ENCODE peak calls at places on chromosome 11, in eight cellular contexts. N, W, U, C, V, L, S and E are unnamed samples.

GRCh38 chr11:76074178-76075112 is 131.9 kb downstream of the WNT11 start:
- DNase-seq in N (no peak), W (peak), U (no peak), C (no peak), V (no peak), L (no peak), S (no peak), E (peak)

GRCh38 chr11:129960216-129961214 is 42.1 kb downstream of the PRDM10 start:
- DNase-seq in N (no peak), W (peak), U (peak), C (peak), V (no peak), L (peak), S (no peak), E (peak)

GRCh38 chr11:65448074-65448417 is 25.4 kb downstream of the NEAT1 start:
- DNase-seq in N (no peak), W (peak), U (no peak), C (no peak), V (no peak), L (peak), S (no peak), E (no peak)

GRCh38 chr11:32326522-32326921 is 108.8 kb downstream of the WT1 start:
- DNase-seq in N (no peak), W (no peak), U (no peak), C (no peak), V (no peak), L (no peak), S (no peak), E (no peak)

GRCh38 chr11:17431139-17431538 is 42.7 kb upstream of the KCNJ11 start:
- DNase-seq in N (no peak), W (no peak), U (no peak), C (no peak), V (no peak), L (no peak), S (no peak), E (no peak)

GRCh38 chr11:11856638-11857037 is 14.9 kb downstream of the USP47 start:
- DNase-seq in N (peak), W (no peak), U (no peak), C (peak), V (no peak), L (no peak), S (no peak), E (no peak)

GRCh38 chr11:95925011-95925410 is 1.1 kb upstream of the MTMR2 start:
- DNase-seq in N (no peak), W (peak), U (no peak), C (no peak), V (no peak), L (no peak), S (no peak), E (no peak)

GRCh38 chr11:75507571-75507970 is 18.2 kb downstream of the GDPD5 start:
- DNase-seq in N (no peak), W (no peak), U (no peak), C (no peak), V (no peak), L (no peak), S (no peak), E (no peak)

GRCh38 chr11:63939351-63939920 is 634 bp downstream of the NAA40 start:
- DNase-seq in N (no peak), W (peak), U (no peak), C (no peak), V (no peak), L (peak), S (no peak), E (no peak)

GRCh38 chr11:135033545-135033944 is 621.5 kb upstream of the B3GAT1 start:
- DNase-seq in N (no peak), W (no peak), U (no peak), C (no peak), V (peak), L (no peak), S (no peak), E (no peak)

GRCh38 chr11:92024788-92025187 is 199.8 kb upstream of the FAT3 start:
- DNase-seq in N (no peak), W (no peak), U (no peak), C (no peak), V (no peak), L (no peak), S (no peak), E (no peak)

GRCh38 chr11:44096360-44097188 is 1.1 kb downstream of the EXT2 start:
- DNase-seq in N (no peak), W (peak), U (no peak), C (no peak), V (no peak), L (peak), S (no peak), E (peak)

GRCh38 chr11:32435511-32435946 is at the start of gene WT1:
- DNase-seq in N (no peak), W (no peak), U (peak), C (no peak), V (no peak), L (no peak), S (no peak), E (no peak)

GRCh38 chr11:68120212-68121066 is 749 bp downstream of the CHKA start:
- DNase-seq in N (peak), W (peak), U (peak), C (peak), V (peak), L (peak), S (no peak), E (no peak)

GRCh38 chr11:128551641-128552335 is 35.6 kb downstream of the ETS1 start:
- DNase-seq in N (no peak), W (no peak), U (peak), C (peak), V (no peak), L (peak), S (no peak), E (no peak)

GRCh38 chr11:134978388-134979088 is 566.5 kb upstream of the B3GAT1 start:
- DNase-seq in N (no peak), W (no peak), U (no peak), C (no peak), V (no peak), L (no peak), S (no peak), E (no peak)

GRCh38 chr11:77141034-77141433 is 13.0 kb downstream of the MYO7A start:
- DNase-seq in N (no peak), W (peak), U (peak), C (no peak), V (no peak), L (no peak), S (no peak), E (no peak)

GRCh38 chr11:128905345-128906184 is 14.4 kb downstream of the KCNJ5 start:
- DNase-seq in N (peak), W (peak), U (peak), C (peak), V (no peak), L (no peak), S (peak), E (no peak)

GRCh38 chr11:47360341-47360740 is 7.8 kb upstream of the MYBPC3 start:
- DNase-seq in N (no peak), W (no peak), U (no peak), C (no peak), V (no peak), L (no peak), S (no peak), E (no peak)

GRCh38 chr11:26134481-26135355 is 197.2 kb upstream of the ANO3 start:
- DNase-seq in N (no peak), W (peak), U (no peak), C (peak), V (peak), L (peak), S (no peak), E (peak)

GRCh38 chr11:41309716-41310115 is 149.7 kb downstream of the LRRC4C start:
- DNase-seq in N (no peak), W (no peak), U (no peak), C (peak), V (no peak), L (peak), S (no peak), E (no peak)

GRCh38 chr11:82682003-82682751 is 51.5 kb downstream of the FAM181B start:
- DNase-seq in N (no peak), W (peak), U (no peak), C (peak), V (peak), L (peak), S (no peak), E (peak)

GRCh38 chr11:125345706-125346561 is 150.1 kb downstream of the FEZ1 start:
- DNase-seq in N (peak), W (peak), U (peak), C (peak), V (peak), L (peak), S (peak), E (peak)